ENCODE peak calls at places on chromosome 19, in six cellular contexts. One of them, this sample, is unnamed.

GRCh38 chr19:18373892-18374629 is 11.9 kb upstream of the GDF15 start:
- DNase-seq in astrocyte of the spinal cord: peak; percentile 99
- DNase-seq in fibroblast of villous mesenchyme: peak; percentile 99
- DNase-seq in lower leg skin: peak; percentile 98
- DNase-seq in foreskin fibroblast: peak; percentile 99
- DNase-seq in NB4: peak; percentile 97
- DNase-seq in this sample: peak; percentile 99

GRCh38 chr19:13036366-13036976 is 41.2 kb downstream of the NFIX start:
- DNase-seq in astrocyte of the spinal cord: peak; percentile 70
- DNase-seq in fibroblast of villous mesenchyme: peak; percentile 68
- DNase-seq in lower leg skin: no peak
- DNase-seq in foreskin fibroblast: peak; percentile 63
- DNase-seq in NB4: peak; percentile 48
- DNase-seq in this sample: peak; percentile 76

GRCh38 chr19:58572818-58573657 is at the start of gene MZF1:
- DNase-seq in astrocyte of the spinal cord: peak; percentile 100
- DNase-seq in fibroblast of villous mesenchyme: peak; percentile 100
- DNase-seq in lower leg skin: peak; percentile 100
- DNase-seq in foreskin fibroblast: peak; percentile 100
- DNase-seq in NB4: peak; percentile 100
- DNase-seq in this sample: peak; percentile 100

GRCh38 chr19:7907544-7907943 is 3.9 kb downstream of the MAP2K7 start:
- DNase-seq in astrocyte of the spinal cord: no peak
- DNase-seq in fibroblast of villous mesenchyme: no peak
- DNase-seq in lower leg skin: no peak
- DNase-seq in foreskin fibroblast: no peak
- DNase-seq in NB4: no peak
- DNase-seq in this sample: no peak

GRCh38 chr19:56837492-56837891 is 3.0 kb downstream of the PEG3 start:
- DNase-seq in astrocyte of the spinal cord: peak; percentile 0
- DNase-seq in fibroblast of villous mesenchyme: peak; percentile 10
- DNase-seq in lower leg skin: peak; percentile 89
- DNase-seq in foreskin fibroblast: peak; percentile 38
- DNase-seq in NB4: no peak
- DNase-seq in this sample: no peak

GRCh38 chr19:16442386-16443276 is 29.1 kb downstream of the EPS15L1 start:
- DNase-seq in astrocyte of the spinal cord: no peak
- DNase-seq in fibroblast of villous mesenchyme: no peak
- DNase-seq in lower leg skin: no peak
- DNase-seq in foreskin fibroblast: no peak
- DNase-seq in NB4: no peak
- DNase-seq in this sample: no peak

GRCh38 chr19:8323781-8324185 is 2.5 kb downstream of the RPS28 start:
- DNase-seq in astrocyte of the spinal cord: no peak
- DNase-seq in fibroblast of villous mesenchyme: no peak
- DNase-seq in lower leg skin: no peak
- DNase-seq in foreskin fibroblast: no peak
- DNase-seq in NB4: peak; percentile 63
- DNase-seq in this sample: no peak

GRCh38 chr19:8611890-8612806 is 1.6 kb upstream of the ADAMTS10 start:
- DNase-seq in astrocyte of the spinal cord: peak; percentile 96
- DNase-seq in fibroblast of villous mesenchyme: peak; percentile 48
- DNase-seq in lower leg skin: peak; percentile 95
- DNase-seq in foreskin fibroblast: peak; percentile 38
- DNase-seq in NB4: peak; percentile 74
- DNase-seq in this sample: peak; percentile 84

GRCh38 chr19:33396701-33397535 is 23.4 kb downstream of the CEBPG start:
- DNase-seq in astrocyte of the spinal cord: peak; percentile 39
- DNase-seq in fibroblast of villous mesenchyme: no peak
- DNase-seq in lower leg skin: no peak
- DNase-seq in foreskin fibroblast: no peak
- DNase-seq in NB4: no peak
- DNase-seq in this sample: peak; percentile 48

GRCh38 chr19:16143399-16144215 is at the start of gene HSH2D:
- DNase-seq in astrocyte of the spinal cord: no peak
- DNase-seq in fibroblast of villous mesenchyme: no peak
- DNase-seq in lower leg skin: peak; percentile 89
- DNase-seq in foreskin fibroblast: no peak
- DNase-seq in NB4: peak; percentile 93
- DNase-seq in this sample: no peak

GRCh38 chr19:17054746-17055145 is 20.5 kb downstream of the HAUS8 start:
- DNase-seq in astrocyte of the spinal cord: no peak
- DNase-seq in fibroblast of villous mesenchyme: no peak
- DNase-seq in lower leg skin: no peak
- DNase-seq in foreskin fibroblast: no peak
- DNase-seq in NB4: no peak
- DNase-seq in this sample: peak; percentile 37

GRCh38 chr19:8487137-8487851 is 15.1 kb downstream of the PRAM1 start:
- DNase-seq in astrocyte of the spinal cord: no peak
- DNase-seq in fibroblast of villous mesenchyme: no peak
- DNase-seq in lower leg skin: no peak
- DNase-seq in foreskin fibroblast: no peak
- DNase-seq in NB4: peak; percentile 100
- DNase-seq in this sample: no peak

GRCh38 chr19:36110487-36111199 is at the start of gene OVOL3:
- DNase-seq in astrocyte of the spinal cord: no peak
- DNase-seq in fibroblast of villous mesenchyme: no peak
- DNase-seq in lower leg skin: no peak
- DNase-seq in foreskin fibroblast: no peak
- DNase-seq in NB4: no peak
- DNase-seq in this sample: no peak

GRCh38 chr19:42327381-42327780 is 1.9 kb downstream of the MEGF8 start:
- DNase-seq in astrocyte of the spinal cord: no peak
- DNase-seq in fibroblast of villous mesenchyme: no peak
- DNase-seq in lower leg skin: no peak
- DNase-seq in foreskin fibroblast: no peak
- DNase-seq in NB4: no peak
- DNase-seq in this sample: no peak

GRCh38 chr19:49430172-49430677 is 5.0 kb downstream of the GFY start:
- DNase-seq in astrocyte of the spinal cord: no peak
- DNase-seq in fibroblast of villous mesenchyme: no peak
- DNase-seq in lower leg skin: no peak
- DNase-seq in foreskin fibroblast: no peak
- DNase-seq in NB4: no peak
- DNase-seq in this sample: no peak
- TF ChIP-seq CTCF in astrocyte of the spinal cord: no peak
- TF ChIP-seq CTCF in fibroblast of villous mesenchyme: no peak
- TF ChIP-seq CTCF in lower leg skin: no peak
- TF ChIP-seq CTCF in foreskin fibroblast: no peak
- TF ChIP-seq CTCF in NB4: no peak
- TF ChIP-seq CTCF in this sample: no peak

GRCh38 chr19:6806488-6806887 is 34.0 kb downstream of the VAV1 start:
- DNase-seq in astrocyte of the spinal cord: no peak
- DNase-seq in fibroblast of villous mesenchyme: no peak
- DNase-seq in lower leg skin: no peak
- DNase-seq in foreskin fibroblast: no peak
- DNase-seq in NB4: peak; percentile 32
- DNase-seq in this sample: no peak

GRCh38 chr19:6803036-6803404 is 30.5 kb downstream of the VAV1 start:
- DNase-seq in astrocyte of the spinal cord: no peak
- DNase-seq in fibroblast of villous mesenchyme: no peak
- DNase-seq in lower leg skin: no peak
- DNase-seq in foreskin fibroblast: no peak
- DNase-seq in NB4: peak; percentile 5
- DNase-seq in this sample: no peak

GRCh38 chr19:6802336-6803035 is 30.0 kb downstream of the VAV1 start:
- DNase-seq in astrocyte of the spinal cord: no peak
- DNase-seq in fibroblast of villous mesenchyme: no peak
- DNase-seq in lower leg skin: no peak
- DNase-seq in foreskin fibroblast: no peak
- DNase-seq in NB4: peak; percentile 94
- DNase-seq in this sample: peak; percentile 4

GRCh38 chr19:6800991-6801396 is 28.5 kb downstream of the VAV1 start:
- DNase-seq in astrocyte of the spinal cord: peak; percentile 54
- DNase-seq in fibroblast of villous mesenchyme: peak; percentile 3
- DNase-seq in lower leg skin: no peak
- DNase-seq in foreskin fibroblast: peak; percentile 4
- DNase-seq in NB4: no peak
- DNase-seq in this sample: peak; percentile 59

GRCh38 chr19:6801397-6802086 is 29.0 kb downstream of the VAV1 start:
- DNase-seq in astrocyte of the spinal cord: no peak
- DNase-seq in fibroblast of villous mesenchyme: no peak
- DNase-seq in lower leg skin: peak; percentile 91
- DNase-seq in foreskin fibroblast: no peak
- DNase-seq in NB4: peak; percentile 93
- DNase-seq in this sample: peak; percentile 15
- H3K4me3 ChIP-seq in astrocyte of the spinal cord: no peak overlapping the region
- H3K4me3 ChIP-seq in fibroblast of villous mesenchyme: peak overlapping the region; percentile 18
- H3K4me3 ChIP-seq in lower leg skin: peak overlapping the region; percentile 10
- H3K4me3 ChIP-seq in foreskin fibroblast: no peak overlapping the region
- H3K4me3 ChIP-seq in NB4: peak overlapping the region; percentile 59
- H3K4me3 ChIP-seq in this sample: peak overlapping the region; percentile 24

DNA sequence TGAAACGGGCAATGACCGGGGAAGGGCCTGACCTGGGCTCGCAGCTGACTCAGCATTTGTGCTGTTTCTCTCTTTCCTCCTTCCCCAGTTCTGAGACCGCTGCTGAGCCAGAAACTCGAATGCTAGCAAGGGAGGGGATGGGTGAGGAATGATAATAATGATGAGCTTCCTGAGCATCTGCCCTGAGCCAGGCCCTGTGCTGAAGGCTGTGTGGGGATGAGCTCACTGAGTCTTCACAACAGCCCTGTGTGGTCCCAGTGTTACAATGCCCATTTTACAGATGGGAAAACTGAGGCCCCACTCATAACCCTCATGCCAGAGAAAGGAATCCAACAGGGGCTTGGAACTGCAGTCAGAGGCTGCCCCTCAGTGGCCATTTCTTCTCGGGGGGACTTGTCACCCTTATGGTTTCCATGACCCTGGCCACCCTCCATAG is 8.1 kb downstream of the SULT2B1 start:
- DNase-seq in astrocyte of the spinal cord: no peak
- DNase-seq in fibroblast of villous mesenchyme: peak; percentile 23
- DNase-seq in lower leg skin: no peak
- DNase-seq in foreskin fibroblast: peak; percentile 12
- DNase-seq in NB4: peak; percentile 77
- DNase-seq in this sample: no peak
- TF ChIP-seq CTCF in astrocyte of the spinal cord: no peak
- TF ChIP-seq CTCF in fibroblast of villous mesenchyme: peak; percentile 7
- TF ChIP-seq CTCF in lower leg skin: no peak
- TF ChIP-seq CTCF in foreskin fibroblast: no peak
- TF ChIP-seq CTCF in NB4: peak; percentile 57
- TF ChIP-seq CTCF in this sample: no peak

GRCh38 chr19:19677579-19677978 is 8.9 kb downstream of the ZNF101 start:
- DNase-seq in astrocyte of the spinal cord: no peak
- DNase-seq in fibroblast of villous mesenchyme: no peak
- DNase-seq in lower leg skin: peak; percentile 28
- DNase-seq in foreskin fibroblast: no peak
- DNase-seq in NB4: no peak
- DNase-seq in this sample: no peak

GRCh38 chr19:19674315-19674714 is 5.7 kb downstream of the ZNF101 start:
- DNase-seq in astrocyte of the spinal cord: no peak
- DNase-seq in fibroblast of villous mesenchyme: no peak
- DNase-seq in lower leg skin: no peak
- DNase-seq in foreskin fibroblast: no peak
- DNase-seq in NB4: no peak
- DNase-seq in this sample: no peak

DNA sequence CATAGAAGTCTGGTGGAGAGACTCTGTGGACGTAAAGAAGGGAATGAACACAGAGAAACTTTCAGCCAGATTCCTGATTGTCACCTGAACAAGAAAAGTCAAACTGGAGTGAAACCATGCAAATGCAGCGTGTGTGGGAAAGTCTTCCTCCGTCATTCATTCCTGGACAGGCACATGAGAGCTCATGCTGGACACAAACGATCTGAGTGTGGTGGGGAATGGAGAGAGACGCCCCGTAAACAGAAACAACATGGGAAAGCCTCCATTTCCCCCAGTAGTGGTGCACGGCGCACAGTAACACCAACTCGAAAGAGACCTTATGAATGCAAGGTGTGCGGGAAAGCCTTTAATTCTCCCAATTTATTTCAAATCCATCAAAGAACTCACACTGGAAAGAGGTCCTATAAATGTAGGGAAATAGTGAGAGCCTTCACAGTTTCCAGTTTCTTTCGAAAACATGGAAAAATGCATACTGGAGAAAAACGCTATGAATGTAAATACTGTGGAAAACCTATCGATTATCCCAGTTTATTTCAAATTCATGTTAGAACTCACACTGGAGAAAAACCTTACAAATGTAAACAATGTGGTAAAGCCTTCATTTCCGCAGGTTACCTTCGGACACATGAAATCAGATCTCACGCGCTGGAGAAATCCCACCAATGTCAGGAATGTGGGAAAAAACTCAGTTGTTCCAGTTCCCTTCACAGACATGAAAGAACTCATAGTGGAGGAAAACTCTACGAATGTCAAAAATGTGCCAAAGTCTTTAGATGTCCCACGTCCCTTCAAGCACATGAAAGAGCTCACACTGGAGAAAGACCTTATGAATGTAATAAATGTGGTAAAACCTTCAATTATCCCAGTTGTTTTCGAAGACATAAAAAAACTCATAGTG is 10.8 kb downstream of the ZNF101 start:
- DNase-seq in astrocyte of the spinal cord: no peak
- DNase-seq in fibroblast of villous mesenchyme: no peak
- DNase-seq in lower leg skin: no peak
- DNase-seq in foreskin fibroblast: no peak
- DNase-seq in NB4: no peak
- DNase-seq in this sample: no peak
- H3K4me3 ChIP-seq in astrocyte of the spinal cord: no peak overlapping the region
- H3K4me3 ChIP-seq in fibroblast of villous mesenchyme: no peak overlapping the region
- H3K4me3 ChIP-seq in lower leg skin: no peak overlapping the region
- H3K4me3 ChIP-seq in foreskin fibroblast: no peak overlapping the region
- H3K4me3 ChIP-seq in NB4: no peak overlapping the region
- H3K4me3 ChIP-seq in this sample: no peak overlapping the region

DNA sequence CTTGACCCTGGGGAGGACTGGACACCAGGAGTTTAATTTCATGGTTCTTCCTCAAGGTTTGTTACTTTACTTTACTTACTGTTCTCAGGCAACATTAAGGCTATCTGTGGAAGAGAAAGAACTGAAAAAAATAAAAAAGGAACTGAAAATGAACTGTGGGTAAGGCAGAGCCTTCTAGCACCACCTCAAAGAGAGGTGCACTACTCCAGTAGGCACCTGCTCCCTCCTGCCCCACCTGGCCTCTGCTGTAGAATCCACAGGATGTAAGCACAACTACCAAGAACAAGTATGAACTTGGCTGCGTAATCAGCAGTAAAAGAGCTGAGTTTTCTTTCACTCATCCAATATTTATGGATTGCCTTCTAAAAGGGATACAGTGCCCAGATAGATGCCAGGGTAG is 12.2 kb downstream of the ZNF112 start:
- DNase-seq in astrocyte of the spinal cord: no peak
- DNase-seq in fibroblast of villous mesenchyme: no peak
- DNase-seq in lower leg skin: no peak
- DNase-seq in foreskin fibroblast: no peak
- DNase-seq in NB4: no peak
- DNase-seq in this sample: no peak
- TF ChIP-seq CTCF in astrocyte of the spinal cord: no peak
- TF ChIP-seq CTCF in fibroblast of villous mesenchyme: no peak
- TF ChIP-seq CTCF in lower leg skin: no peak
- TF ChIP-seq CTCF in foreskin fibroblast: no peak
- TF ChIP-seq CTCF in NB4: no peak
- TF ChIP-seq CTCF in this sample: no peak

GRCh38 chr19:54206030-54206830 is 5.6 kb downstream of the RPS9 start:
- DNase-seq in astrocyte of the spinal cord: no peak
- DNase-seq in fibroblast of villous mesenchyme: no peak
- DNase-seq in lower leg skin: no peak
- DNase-seq in foreskin fibroblast: no peak
- DNase-seq in NB4: no peak
- DNase-seq in this sample: no peak
- H3K4me3 ChIP-seq in astrocyte of the spinal cord: no peak overlapping the region
- H3K4me3 ChIP-seq in fibroblast of villous mesenchyme: peak overlapping the region; percentile 9
- H3K4me3 ChIP-seq in lower leg skin: no peak overlapping the region
- H3K4me3 ChIP-seq in foreskin fibroblast: no peak overlapping the region
- H3K4me3 ChIP-seq in NB4: no peak overlapping the region
- H3K4me3 ChIP-seq in this sample: no peak overlapping the region

GRCh38 chr19:40716655-40717324 is at the start of the genes COQ8B and ITPKC:
- DNase-seq in astrocyte of the spinal cord: peak; percentile 99
- DNase-seq in fibroblast of villous mesenchyme: peak; percentile 99
- DNase-seq in lower leg skin: peak; percentile 100
- DNase-seq in foreskin fibroblast: peak; percentile 99
- DNase-seq in NB4: peak; percentile 91
- DNase-seq in this sample: peak; percentile 98
- TF ChIP-seq CTCF in astrocyte of the spinal cord: no peak
- TF ChIP-seq CTCF in fibroblast of villous mesenchyme: peak; percentile 6
- TF ChIP-seq CTCF in lower leg skin: no peak
- TF ChIP-seq CTCF in foreskin fibroblast: no peak
- TF ChIP-seq CTCF in NB4: no peak
- TF ChIP-seq CTCF in this sample: no peak